ENCODE peak calls at places on chromosomes 3 and 15, in four cellular contexts. X, W, F and C are unnamed samples.

GRCh38 chr3:153572654-153573053 is 410.6 kb downstream of the RAP2B start:
- DNase-seq in F (no peak), W (no peak), X (no peak), C (no peak)

GRCh38 chr15:62241135-62241770 is 76.2 kb upstream of the C2CD4B start:
- DNase-seq in W (peak), F (no peak), X (no peak), C (no peak)

GRCh38 chr3:51669241-51670052 is 1.6 kb upstream of the TEX264 start:
- DNase-seq in W (peak), F (peak), X (peak), C (peak)

GRCh38 chr3:21421096-21421495 is 329.9 kb downstream of the ZNF385D start:
- DNase-seq in X (no peak), F (no peak), W (no peak), C (no peak)

GRCh38 chr3:46734773-46735172 is 17.1 kb upstream of the PRSS50 start:
- DNase-seq in F (no peak), W (no peak), X (no peak), C (no peak)

GRCh38 chr3:89488800-89489580 is 381.6 kb downstream of the EPHA3 start:
- DNase-seq in W (no peak), X (no peak), F (no peak), C (no peak)

GRCh38 chr3:185825639-185826481 is 1.0 kb upstream of the IGF2BP2 start:
- DNase-seq in F (peak), X (peak), W (peak), C (no peak)

GRCh38 chr15:31341036-31341435 is 14.4 kb downstream of the KLF13 start:
- DNase-seq in W (no peak), X (no peak), F (no peak), C (no peak)

GRCh38 chr3:139318431-139318816 is 25.4 kb upstream of the MRPS22 start:
- DNase-seq in W (no peak), X (no peak), F (no peak), C (no peak)

GRCh38 chr3:64266065-64266874 is 41.0 kb upstream of the PRICKLE2 start:
- DNase-seq in X (no peak), W (no peak), F (no peak), C (no peak)

GRCh38 chr3:45911496-45912226 is 25.3 kb downstream of the CCR9 start:
- DNase-seq in F (no peak), W (no peak), X (no peak), C (no peak)

GRCh38 chr3:127735767-127736693 is 63.3 kb downstream of the ABTB1 start:
- DNase-seq in W (peak), F (peak), X (peak), C (peak)

GRCh38 chr3:195099976-195100755 is 170.8 kb downstream of the XXYLT1 start:
- DNase-seq in W (no peak), F (no peak), X (no peak), C (no peak)

GRCh38 chr3:4322635-4323034 is 19.5 kb downstream of the SETMAR start:
- DNase-seq in F (peak), W (no peak), X (no peak), C (no peak)